ENCODE peak calls at places on chromosomes 11 and 22, in four cellular contexts. One of them, this sample, is unnamed.

GRCh38 chr11:67999704-68000103 is 4.2 kb downstream of the UNC93B1 start:
- DNase-seq in psoas muscle: no peak
- DNase-seq in KBM-7: no peak
- DNase-seq in AG04449: no peak
- DNase-seq in this sample: no peak

GRCh38 chr11:102422817-102423725 is 29.5 kb downstream of the TMEM123 start:
- DNase-seq in psoas muscle: no peak
- DNase-seq in KBM-7: no peak
- DNase-seq in AG04449: no peak
- DNase-seq in this sample: no peak

GRCh38 chr11:12678991-12679390 is 4.8 kb downstream of the TEAD1 start:
- DNase-seq in psoas muscle: no peak
- DNase-seq in KBM-7: no peak
- DNase-seq in AG04449: no peak
- DNase-seq in this sample: no peak

GRCh38 chr22:28299329-28299728 is 380.3 kb upstream of the PITPNB start:
- DNase-seq in psoas muscle: no peak
- DNase-seq in KBM-7: no peak
- DNase-seq in AG04449: no peak
- DNase-seq in this sample: no peak

GRCh38 chr11:73178092-73178539 is 36.0 kb upstream of the FCHSD2 start:
- DNase-seq in psoas muscle: peak; percentile 79
- DNase-seq in KBM-7: peak; percentile 80
- DNase-seq in AG04449: peak; percentile 36
- DNase-seq in this sample: peak; percentile 49

GRCh38 chr11:69008774-69009440 is 4.1 kb downstream of the MRGPRF start:
- DNase-seq in psoas muscle: peak; percentile 83
- DNase-seq in KBM-7: no peak
- DNase-seq in AG04449: peak; percentile 81
- DNase-seq in this sample: peak; percentile 75

GRCh38 chr22:21837184-21837979 is 30.1 kb downstream of the MAPK1 start:
- DNase-seq in psoas muscle: no peak
- DNase-seq in KBM-7: peak; percentile 43
- DNase-seq in AG04449: peak; percentile 54
- DNase-seq in this sample: peak; percentile 49

GRCh38 chr22:45960477-45961386 is 16.2 kb downstream of the WNT7B start:
- DNase-seq in psoas muscle: no peak
- DNase-seq in KBM-7: no peak
- DNase-seq in AG04449: no peak
- DNase-seq in this sample: no peak

GRCh38 chr22:27895600-27895999 is 23.5 kb downstream of the PITPNB start:
- DNase-seq in psoas muscle: no peak
- DNase-seq in KBM-7: no peak
- DNase-seq in AG04449: no peak
- DNase-seq in this sample: no peak

GRCh38 chr11:80451105-80451504 is 1010.3 kb upstream of the TENM4 start:
- DNase-seq in psoas muscle: no peak
- DNase-seq in KBM-7: no peak
- DNase-seq in AG04449: no peak
- DNase-seq in this sample: no peak

GRCh38 chr11:862028-862703 is 19.5 kb downstream of the TSPAN4 start:
- DNase-seq in psoas muscle: no peak
- DNase-seq in KBM-7: no peak
- DNase-seq in AG04449: no peak
- DNase-seq in this sample: no peak

GRCh38 chr11:120517390-120518315 is 6.1 kb downstream of the GRIK4 start:
- DNase-seq in psoas muscle: no peak
- DNase-seq in KBM-7: no peak
- DNase-seq in AG04449: no peak
- DNase-seq in this sample: no peak

GRCh38 chr11:46361283-46362145 is 14.3 kb downstream of the DGKZ start:
- DNase-seq in psoas muscle: peak; percentile 80
- DNase-seq in KBM-7: peak; percentile 91
- DNase-seq in AG04449: no peak
- DNase-seq in this sample: no peak

GRCh38 chr11:114928260-114928870 is 250.0 kb downstream of the NXPE2 start:
- DNase-seq in psoas muscle: no peak
- DNase-seq in KBM-7: no peak
- DNase-seq in AG04449: no peak
- DNase-seq in this sample: no peak

GRCh38 chr11:61890536-61891330 is 612 bp downstream of the FADS3 start:
- DNase-seq in psoas muscle: peak; percentile 85
- DNase-seq in KBM-7: peak; percentile 41
- DNase-seq in AG04449: peak; percentile 26
- DNase-seq in this sample: no peak

GRCh38 chr11:22192642-22193347 is at the start of gene ANO5:
- DNase-seq in psoas muscle: peak; percentile 77
- DNase-seq in KBM-7: peak; percentile 69
- DNase-seq in AG04449: no peak
- DNase-seq in this sample: no peak

GRCh38 chr11:98772799-98773198 is 247.9 kb upstream of the CNTN5 start:
- DNase-seq in psoas muscle: no peak
- DNase-seq in KBM-7: no peak
- DNase-seq in AG04449: no peak
- DNase-seq in this sample: no peak

This sample was measured in smooth muscle cell of the brain vasculature.